ENCODE peak calls at places on chromosomes 16 and 17, in four cellular contexts. Z, T, F and Y are unnamed samples.

GRCh38 chr16:75096730-75097129 is 19.9 kb downstream of the LDHD start:
- ATAC-seq in T (peak), Z (no peak), F (no peak), Y (no peak)

GRCh38 chr16:84751947-84752346 is 52.1 kb downstream of the USP10 start:
- ATAC-seq in T (no peak), F (no peak), Z (no peak), Y (peak)

GRCh38 chr17:3542410-3543088 is 15.1 kb downstream of the TRPV3 start:
- ATAC-seq in T (no peak), Z (no peak), F (no peak), Y (no peak)

GRCh38 chr16:65833171-65833871 is 533.2 kb upstream of the CDH5 start:
- ATAC-seq in F (no peak), Z (no peak), T (no peak), Y (no peak)

GRCh38 chr17:74623693-74624093 is at the start of gene CD300E:
- ATAC-seq in T (no peak), F (no peak), Z (no peak), Y (no peak)

GRCh38 chr17:80970044-80970761 is 21.4 kb upstream of the CHMP6 start:
- ATAC-seq in Z (peak), T (peak), F (peak), Y (peak)

GRCh38 chr16:87955302-87956168 is 4.3 kb downstream of the BANP start:
- ATAC-seq in F (no peak), T (no peak), Z (no peak), Y (no peak)

GRCh38 chr17:351436-351713 is 1.2 kb downstream of the RPH3AL start:
- ATAC-seq in Z (no peak), T (no peak), F (no peak), Y (no peak)

GRCh38 chr17:77579717-77580116 is 378.8 kb upstream of the TNRC6C start:
- ATAC-seq in F (peak), Z (no peak), T (no peak), Y (peak)

GRCh38 chr16:85005278-85006069 is 5.9 kb downstream of the ZDHHC7 start:
- ATAC-seq in Z (no peak), F (no peak), T (no peak), Y (no peak)

GRCh38 chr17:82789051-82789592 is 37.3 kb downstream of the TBCD start:
- ATAC-seq in F (no peak), Z (no peak), T (no peak), Y (peak)

GRCh38 chr17:50186661-50187402 is 14.6 kb downstream of the COL1A1 start:
- ATAC-seq in Z (no peak), T (no peak), F (no peak), Y (no peak)

GRCh38 chr17:82212331-82213250 is at the start of gene CCDC57:
- ATAC-seq in T (peak), F (peak), Z (peak), Y (peak)

GRCh38 chr17:34472363-34472762 is 107.0 kb upstream of the TMEM132E start:
- ATAC-seq in T (no peak), Z (no peak), F (no peak), Y (no peak)

GRCh38 chr17:29061036-29061435 is 18.1 kb downstream of the PIPOX start:
- ATAC-seq in T (no peak), F (no peak), Z (peak), Y (no peak)

GRCh38 chr16:80085606-80086005 is 455.2 kb upstream of the DYNLRB2 start:
- ATAC-seq in F (no peak), T (no peak), Z (no peak), Y (no peak)

GRCh38 chr16:75617121-75617520 is 6.0 kb downstream of the ADAT1 start:
- ATAC-seq in F (no peak), T (no peak), Z (no peak), Y (no peak)

GRCh38 chr17:57114085-57114673 is 29.1 kb downstream of the AKAP1 start:
- ATAC-seq in Z (peak), T (peak), F (peak), Y (peak)

GRCh38 chr16:88499836-88500251 is 46.8 kb downstream of the ZFPM1 start:
- ATAC-seq in F (no peak), T (no peak), Z (peak), Y (peak)

GRCh38 chr17:7700510-7700909 is 4.5 kb upstream of the EFNB3 start:
- ATAC-seq in F (no peak), Z (no peak), T (no peak), Y (no peak)

GRCh38 chr17:31834448-31834847 is 24.6 kb downstream of the COPRS start:
- ATAC-seq in T (no peak), F (peak), Z (no peak), Y (peak)

GRCh38 chr16:86951831-86952598 is 365.2 kb downstream of the C16orf95 start:
- ATAC-seq in Z (no peak), F (no peak), T (peak), Y (no peak)

GRCh38 chr16:83215417-83216001 is 588.7 kb downstream of the CDH13 start:
- ATAC-seq in F (peak), T (peak), Z (peak), Y (no peak)

GRCh38 chr17:76537288-76537577 is 276 bp downstream of the CYGB start:
- ATAC-seq in F (peak), T (no peak), Z (no peak), Y (peak)

GRCh38 chr17:34503804-34504203 is 75.6 kb upstream of the TMEM132E start:
- ATAC-seq in T (no peak), Z (peak), F (no peak), Y (no peak)

GRCh38 chr17:18004901-18005305 is 32.2 kb downstream of the DRC3 start:
- ATAC-seq in F (no peak), Z (no peak), T (peak), Y (no peak)

GRCh38 chr17:45282683-45283644 is 21.1 kb upstream of the SPATA32 start:
- ATAC-seq in T (no peak), Z (no peak), F (peak), Y (no peak)

GRCh38 chr17:46011711-46012505 is 12.9 kb downstream of the STH start:
- ATAC-seq in T (peak), F (no peak), Z (no peak), Y (peak)

GRCh38 chr16:50610331-50611262 is 62.4 kb downstream of the NKD1 start:
- ATAC-seq in T (peak), Z (no peak), F (no peak), Y (peak)

GRCh38 chr17:27994586-27994985 is 47.9 kb upstream of the NLK start:
- ATAC-seq in Z (no peak), F (no peak), T (no peak), Y (no peak)